ENCODE peak calls at places on chromosomes 7 and 10, in four cellular contexts. Y is tibial nerve, Z is A549, G is uterus. O is an unnamed sample.

GRCh38 chr10:17428616-17429097 is 25.7 kb downstream of the ST8SIA6 start:
- DNase-seq in Y (no peak), Z (no peak), G (no peak), O (no peak)

GRCh38 chr7:29957921-29958320 is 31.7 kb downstream of the SCRN1 start:
- DNase-seq in Y (no peak), Z (no peak), G (no peak), O (no peak)

GRCh38 chr10:86668297-86669165 is at the start of gene LDB3:
- DNase-seq in Y (no peak), Z (no peak), G (peak), O (no peak)

GRCh38 chr7:43377196-43377935 is 205.5 kb upstream of the STK17A start:
- DNase-seq in Y (no peak), Z (no peak), G (no peak), O (no peak)

GRCh38 chr7:378041-378420 is 88.1 kb downstream of the FOXL3 start:
- DNase-seq in Y (no peak), Z (no peak), G (no peak), O (peak)

GRCh38 chr10:104548090-104548489 is 93.0 kb upstream of the SORCS3 start:
- DNase-seq in Y (no peak), Z (no peak), G (no peak), O (no peak)

GRCh38 chr7:94258856-94259255 is 135.8 kb upstream of the COL1A2 start:
- DNase-seq in Y (no peak), Z (no peak), G (no peak), O (no peak)

GRCh38 chr10:81873932-81874816 is 820 bp upstream of the NRG3 start:
- DNase-seq in Y (no peak), Z (no peak), G (no peak), O (no peak)

GRCh38 chr10:42932735-42933453 is 144.0 kb upstream of the RET start:
- DNase-seq in Y (no peak), Z (no peak), G (no peak), O (no peak)

GRCh38 chr10:4391683-4392082 is 434.3 kb upstream of the AKR1E2 start:
- DNase-seq in Y (no peak), Z (peak), G (no peak), O (no peak)

GRCh38 chr10:131178956-131179355 is 132.6 kb downstream of the TCERG1L start:
- DNase-seq in Y (no peak), Z (no peak), G (no peak), O (no peak)

GRCh38 chr7:96734343-96734742 is 24.7 kb upstream of the SEM1 start:
- DNase-seq in Y (no peak), Z (no peak), G (no peak), O (no peak)

GRCh38 chr10:16950686-16951681 is 133.8 kb upstream of the RSU1 start:
- DNase-seq in Y (no peak), Z (peak), G (no peak), O (no peak)

GRCh38 chr10:31961675-31962074 is 33.0 kb upstream of the ARHGAP12 start:
- DNase-seq in Y (no peak), Z (peak), G (no peak), O (no peak)

GRCh38 chr10:128062331-128062730 is 63.9 kb downstream of the MKI67 start:
- DNase-seq in Y (no peak), Z (no peak), G (no peak), O (no peak)

GRCh38 chr10:14653271-14654161 is 121.2 kb downstream of the FAM107B start:
- DNase-seq in Y (peak), Z (peak), G (peak), O (no peak)

GRCh38 chr7:132178393-132178765 is 397.9 kb downstream of the PLXNA4 start:
- DNase-seq in Y (no peak), Z (no peak), G (no peak), O (no peak)

GRCh38 chr10:72274730-72275350 is 1.1 kb downstream of the DDIT4 start:
- DNase-seq in Y (no peak), Z (peak), G (peak), O (peak)

GRCh38 chr10:108911814-108912541 is 1011.3 kb downstream of the XPNPEP1 start:
- DNase-seq in Y (peak), Z (peak), G (peak), O (peak)

GRCh38 chr7:81331061-81332018 is 412.5 kb upstream of the SEMA3C start:
- DNase-seq in Y (no peak), Z (no peak), G (no peak), O (no peak)

GRCh38 chr7:156157409-156158012 is 345.2 kb upstream of the SHH start:
- DNase-seq in Y (no peak), Z (no peak), G (no peak), O (peak)

GRCh38 chr10:15245530-15245929 is 77.0 kb upstream of the NMT2 start:
- DNase-seq in Y (no peak), Z (peak), G (no peak), O (no peak)

GRCh38 chr10:93463723-93464511 is 18.2 kb downstream of the MYOF start:
- DNase-seq in Y (peak), Z (peak), G (peak), O (no peak)

GRCh38 chr7:110664798-110665197 is 426.1 kb upstream of the LRRN3 start:
- DNase-seq in Y (no peak), Z (no peak), G (no peak), O (no peak)
- H3K4me3 ChIP-seq in Y (no peak), Z (no peak), G (no peak), O (no peak)

GRCh38 chr10:29637537-29637936 is 2.8 kb upstream of the SVIL start:
- DNase-seq in Y (no peak), Z (no peak), G (no peak), O (no peak)

GRCh38 chr10:29635711-29636144 is 957 bp upstream of the SVIL start:
- DNase-seq in Y (no peak), Z (peak), G (no peak), O (no peak)

GRCh38 chr10:29636178-29636577 is 1.4 kb upstream of the SVIL start:
- DNase-seq in Y (no peak), Z (peak), G (no peak), O (no peak)

GRCh38 chr10:29634105-29634504 is 666 bp downstream of the SVIL start:
- DNase-seq in Y (no peak), Z (no peak), G (no peak), O (no peak)

DNA sequence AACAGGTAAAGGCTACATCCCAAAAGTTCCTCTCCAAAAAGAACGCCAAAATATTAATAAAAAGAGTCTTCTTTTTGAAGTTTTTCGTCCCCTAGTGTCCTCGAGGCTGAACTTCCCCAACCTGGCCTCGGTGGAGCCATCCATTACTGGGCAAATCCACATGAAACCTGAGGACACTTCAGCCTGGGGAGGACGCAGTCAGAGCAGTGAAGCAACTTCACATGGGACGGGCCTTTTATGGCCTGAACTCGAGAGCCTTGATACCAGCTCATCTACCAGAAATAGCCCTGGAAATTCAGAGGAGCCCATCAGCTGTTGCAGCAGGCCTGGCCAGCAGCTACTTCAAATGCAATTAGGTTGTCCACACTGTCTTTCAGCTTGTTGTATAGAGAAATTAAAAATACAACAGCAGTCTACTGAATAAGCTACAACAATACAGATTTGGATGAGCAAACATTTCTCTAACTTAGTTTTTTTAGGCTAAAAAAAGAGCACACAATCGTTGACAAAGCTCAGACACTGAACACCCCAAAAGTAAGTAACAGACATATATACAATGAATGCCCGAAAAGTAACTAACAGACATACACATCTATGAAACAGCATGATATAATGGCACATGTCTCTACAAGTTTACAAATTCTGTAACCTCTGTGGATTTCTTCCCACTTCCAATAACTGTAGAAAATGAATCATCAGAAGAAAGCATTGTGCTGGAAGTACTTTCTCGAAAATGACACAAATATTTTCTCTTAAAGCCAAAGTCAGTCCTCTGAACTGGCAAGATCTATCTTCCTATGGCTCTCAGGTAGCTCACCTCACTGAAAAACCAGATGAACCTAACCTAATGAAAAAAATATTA is at the start of gene SVIL:
- DNase-seq in Y (peak), Z (no peak), G (peak), O (peak)
- TF ChIP-seq POLR2A in Y (no peak), Z (no peak), G (peak), O (no peak)

GRCh38 chr7:85019176-85019575 is 167.7 kb downstream of the SEMA3D start:
- DNase-seq in Y (no peak), Z (no peak), G (no peak), O (no peak)

GRCh38 chr7:85019778-85020177 is 167.1 kb downstream of the SEMA3D start:
- DNase-seq in Y (no peak), Z (no peak), G (no peak), O (no peak)

GRCh38 chr7:85010306-85010705 is 176.6 kb downstream of the SEMA3D start:
- DNase-seq in Y (peak), Z (no peak), G (no peak), O (no peak)

GRCh38 chr7:85018498-85018897 is 168.4 kb downstream of the SEMA3D start:
- DNase-seq in Y (no peak), Z (no peak), G (no peak), O (no peak)

DNA sequence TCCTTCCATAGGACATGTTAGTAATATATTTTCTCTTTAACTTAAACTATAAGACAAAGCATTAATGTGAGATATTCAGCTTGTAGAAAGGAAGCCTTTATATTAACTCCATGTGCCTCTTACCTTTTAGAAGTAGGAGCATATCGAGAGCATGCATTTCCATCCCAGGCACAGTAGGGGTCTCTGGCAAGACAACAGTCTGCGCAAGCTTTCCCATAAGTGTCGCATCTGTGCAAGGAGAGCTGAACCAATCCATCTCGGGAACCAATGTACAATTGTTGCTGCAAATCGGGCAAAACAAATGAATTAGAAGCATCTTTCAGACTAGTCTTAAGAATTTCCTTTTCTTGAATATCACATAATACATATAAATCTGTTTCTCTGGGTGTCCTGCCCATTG is 171.9 kb downstream of the SEMA3D start:
- DNase-seq in Y (no peak), Z (peak), G (no peak), O (no peak)
- TF ChIP-seq CTCF in Y (no peak), Z (no peak), G (no peak), O (no peak)

DNA sequence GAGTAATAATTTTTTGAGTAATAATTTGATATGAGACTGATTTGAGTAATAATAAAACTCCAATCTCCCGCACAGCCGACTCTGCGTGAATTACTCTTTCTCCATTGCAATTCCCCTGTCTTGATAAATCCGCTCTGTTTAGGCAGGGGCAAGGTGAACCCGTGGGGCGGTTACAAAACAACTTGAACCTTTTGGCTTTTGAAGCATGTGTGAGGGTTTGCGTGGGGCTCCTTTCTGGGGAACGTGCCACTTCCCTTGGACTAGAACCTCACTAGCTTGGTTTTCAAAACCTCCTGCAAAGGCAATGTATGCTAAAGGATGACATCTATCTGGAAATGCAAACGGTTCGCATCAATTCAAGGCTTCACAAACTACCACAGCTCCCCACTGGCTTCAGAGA is 1.5 kb downstream of the CRPPA start:
- DNase-seq in Y (no peak), Z (no peak), G (no peak), O (no peak)
- H3K4me3 ChIP-seq in Y (peak), Z (peak), G (peak), O (no peak)

GRCh38 chr7:1533569-1534329 is 3.2 kb downstream of the MAFK start:
- DNase-seq in Y (no peak), Z (peak), G (peak), O (no peak)

GRCh38 chr7:1533255-1533568 is 2.7 kb downstream of the MAFK start:
- DNase-seq in Y (no peak), Z (no peak), G (no peak), O (no peak)

GRCh38 chr7:1531263-1531978 is 919 bp downstream of the MAFK start:
- DNase-seq in Y (peak), Z (peak), G (peak), O (no peak)

GRCh38 chr7:1531979-1532455 is 1.5 kb downstream of the MAFK start:
- DNase-seq in Y (peak), Z (peak), G (no peak), O (no peak)

GRCh38 chr7:1532456-1533254 is 2.2 kb downstream of the MAFK start:
- DNase-seq in Y (peak), Z (peak), G (peak), O (peak)
- TF ChIP-seq POLR2A in Y (peak), Z (peak), G (peak), O (no peak)